ENCODE peak calls at places on chromosomes 16 and 17, in eight cellular contexts. M is HCT116, O is K562, A is SK-N-SH, V is HepG2, L is GM23338, W is GM12878, G is H1. K is an unnamed sample.

GRCh38 chr16:54928016-54928356 is 2.7 kb upstream of the IRX5 start:
- DNase-seq in M (no peak), O (peak), A (no peak), V (no peak), L (peak), W (no peak), G (no peak), K (peak)

GRCh38 chr17:19553036-19553435 is 19.4 kb downstream of the SLC47A1 start:
- DNase-seq in M (no peak), O (no peak), A (no peak), V (no peak), L (no peak), W (no peak), G (no peak), K (no peak)

GRCh38 chr16:58027341-58028167 is 2.0 kb downstream of the MMP15 start:
- DNase-seq in M (peak), O (peak), A (peak), V (peak), L (peak), W (no peak), G (peak), K (no peak)

GRCh38 chr17:43025766-43026537 is 921 bp downstream of the RND2 start:
- DNase-seq in M (no peak), O (no peak), A (no peak), V (no peak), L (no peak), W (no peak), G (no peak), K (no peak)

GRCh38 chr17:29590979-29591736 is 1.7 kb upstream of the GIT1 start:
- DNase-seq in M (peak), O (peak), A (peak), V (peak), L (peak), W (no peak), G (no peak), K (no peak)

GRCh38 chr17:43341705-43342600 is 56.8 kb upstream of the ARL4D start:
- DNase-seq in M (no peak), O (no peak), A (no peak), V (no peak), L (no peak), W (no peak), G (no peak), K (no peak)

GRCh38 chr17:31596382-31597323 is 205.2 kb downstream of the RAB11FIP4 start:
- DNase-seq in M (peak), O (no peak), A (no peak), V (peak), L (peak), W (peak), G (no peak), K (peak)

GRCh38 chr16:24036614-24037013 is 200.8 kb downstream of the PRKCB start:
- DNase-seq in M (peak), O (peak), A (peak), V (peak), L (peak), W (no peak), G (peak), K (peak)

GRCh38 chr16:54487933-54488332 is 201.3 kb upstream of the IRX3 start:
- DNase-seq in M (no peak), O (no peak), A (no peak), V (no peak), L (no peak), W (no peak), G (no peak), K (no peak)

GRCh38 chr17:362721-363120 is 10.1 kb upstream of the RPH3AL start:
- DNase-seq in M (no peak), O (no peak), A (no peak), V (no peak), L (no peak), W (no peak), G (no peak), K (no peak)

GRCh38 chr16:26860506-26860905 is 206.2 kb upstream of the C16orf82 start:
- DNase-seq in M (no peak), O (no peak), A (no peak), V (no peak), L (no peak), W (no peak), G (no peak), K (no peak)

GRCh38 chr17:78922876-78923498 is 2.2 kb downstream of the TIMP2 start:
- DNase-seq in M (no peak), O (no peak), A (no peak), V (no peak), L (no peak), W (no peak), G (no peak), K (no peak)

GRCh38 chr17:78923660-78924453 is 1.3 kb downstream of the TIMP2 start:
- DNase-seq in M (peak), O (peak), A (peak), V (no peak), L (peak), W (no peak), G (peak), K (peak)

GRCh38 chr17:78925234-78925633 is at the start of gene TIMP2:
- DNase-seq in M (no peak), O (peak), A (peak), V (peak), L (peak), W (no peak), G (peak), K (peak)

GRCh38 chr17:78924481-78925151 is 571 bp downstream of the TIMP2 start:
- DNase-seq in M (no peak), O (no peak), A (peak), V (no peak), L (peak), W (no peak), G (peak), K (no peak)

GRCh38 chr17:78925662-78926555 is 722 bp upstream of the TIMP2 start:
- DNase-seq in M (no peak), O (no peak), A (peak), V (peak), L (peak), W (no peak), G (peak), K (peak)
- TF ChIP-seq POLR2AphosphoS5 in M (no peak), O (no peak), A (no peak), V (peak), L (no peak), W (no peak), G (no peak), K (no peak)

DNA sequence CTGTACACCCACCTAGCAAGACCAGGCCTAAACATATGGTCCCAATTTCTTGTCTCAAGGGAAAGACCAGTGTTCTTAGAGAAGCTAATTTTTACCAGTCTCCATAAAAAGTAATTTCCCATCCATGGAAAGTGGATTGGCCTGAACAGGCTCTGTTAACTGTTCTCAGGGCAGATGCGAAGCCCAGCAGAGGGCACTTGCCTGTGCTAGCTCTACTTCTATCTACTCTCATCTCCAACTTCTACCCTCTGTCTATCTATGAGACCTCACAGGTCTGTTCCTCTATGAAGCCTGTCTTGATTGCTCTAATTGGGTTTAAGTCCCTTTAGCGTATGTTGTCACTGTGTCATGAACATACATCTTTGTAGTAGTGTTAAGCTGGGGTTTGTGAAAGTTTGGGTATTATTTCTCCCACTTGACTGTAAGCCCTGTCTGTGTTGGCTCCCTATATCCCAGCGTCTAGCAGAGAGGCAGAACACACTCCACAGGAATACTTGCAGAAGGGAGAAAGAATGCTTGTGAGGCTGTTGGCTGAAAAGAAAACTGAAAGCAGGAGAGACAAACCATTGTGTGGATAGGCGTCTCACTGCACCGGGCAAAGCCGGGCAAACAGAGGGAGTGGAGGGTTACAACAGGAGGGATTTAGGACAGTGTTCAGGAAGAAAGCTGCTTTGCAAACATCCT is 167.2 kb upstream of the MAF start:
- DNase-seq in M (no peak), O (peak), A (no peak), V (peak), L (peak), W (no peak), G (no peak), K (no peak)
- H3K4me2 ChIP-seq in M (no peak), O (peak), A (no peak), V (peak), L (no peak), W (no peak), G (no peak), K (no peak)

GRCh38 chr16:85602831-85603755 is 10.0 kb upstream of the GSE1 start:
- DNase-seq in M (no peak), O (no peak), A (no peak), V (no peak), L (no peak), W (no peak), G (no peak), K (no peak)
- TF ChIP-seq POLR2AphosphoS5 in M (no peak), O (no peak), A (no peak), V (no peak), L (no peak), W (no peak), G (no peak), K (no peak)

GRCh38 chr17:2346475-2346874 is 9.2 kb downstream of the SGSM2 start:
- DNase-seq in M (no peak), O (no peak), A (no peak), V (no peak), L (no peak), W (no peak), G (no peak), K (no peak)

GRCh38 chr17:2337811-2338657 is 733 bp downstream of the SGSM2 start:
- DNase-seq in M (no peak), O (peak), A (peak), V (peak), L (peak), W (no peak), G (peak), K (peak)

GRCh38 chr17:2344528-2344927 is 7.2 kb downstream of the SGSM2 start:
- DNase-seq in M (no peak), O (peak), A (no peak), V (no peak), L (no peak), W (no peak), G (no peak), K (no peak)

GRCh38 chr17:2347805-2348685 is 10.7 kb downstream of the SGSM2 start:
- DNase-seq in M (no peak), O (no peak), A (no peak), V (peak), L (peak), W (no peak), G (peak), K (no peak)

DNA sequence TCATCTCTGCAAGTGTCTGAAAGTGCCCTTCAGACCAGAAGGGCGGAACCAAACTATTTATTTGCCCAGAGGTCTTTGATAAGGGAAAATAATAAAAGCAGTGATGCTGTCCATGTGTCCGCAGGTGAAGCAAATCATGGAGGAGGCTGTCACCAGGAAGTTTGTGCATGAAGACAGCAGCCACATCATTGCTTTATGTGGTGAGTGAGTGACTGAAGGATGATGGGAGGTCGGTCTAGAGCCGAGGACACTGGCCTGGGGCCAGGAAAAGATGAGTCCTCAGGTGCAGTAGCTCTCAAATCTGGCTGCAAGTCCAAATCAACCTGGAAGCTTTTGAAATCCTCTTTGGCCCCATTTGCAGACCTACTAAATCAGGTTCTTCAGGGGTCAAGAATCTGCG is 6.1 kb downstream of the SGSM2 start:
- DNase-seq in M (no peak), O (no peak), A (no peak), V (no peak), L (no peak), W (no peak), G (no peak), K (no peak)
- H3K4me2 ChIP-seq in M (peak), O (no peak), A (no peak), V (no peak), L (no peak), W (no peak), G (no peak), K (no peak)

GRCh38 chr16:73069581-73070262 is 21.8 kb upstream of the ZFHX3 start:
- DNase-seq in M (no peak), O (no peak), A (no peak), V (no peak), L (no peak), W (no peak), G (no peak), K (no peak)

GRCh38 chr16:73066321-73066926 is 18.5 kb upstream of the ZFHX3 start:
- DNase-seq in M (no peak), O (no peak), A (no peak), V (no peak), L (peak), W (no peak), G (peak), K (no peak)

GRCh38 chr16:73067671-73068545 is 20.0 kb upstream of the ZFHX3 start:
- DNase-seq in M (no peak), O (no peak), A (no peak), V (no peak), L (no peak), W (no peak), G (no peak), K (no peak)

GRCh38 chr16:73066927-73067670 is 19.2 kb upstream of the ZFHX3 start:
- DNase-seq in M (no peak), O (no peak), A (no peak), V (no peak), L (no peak), W (no peak), G (peak), K (peak)

DNA sequence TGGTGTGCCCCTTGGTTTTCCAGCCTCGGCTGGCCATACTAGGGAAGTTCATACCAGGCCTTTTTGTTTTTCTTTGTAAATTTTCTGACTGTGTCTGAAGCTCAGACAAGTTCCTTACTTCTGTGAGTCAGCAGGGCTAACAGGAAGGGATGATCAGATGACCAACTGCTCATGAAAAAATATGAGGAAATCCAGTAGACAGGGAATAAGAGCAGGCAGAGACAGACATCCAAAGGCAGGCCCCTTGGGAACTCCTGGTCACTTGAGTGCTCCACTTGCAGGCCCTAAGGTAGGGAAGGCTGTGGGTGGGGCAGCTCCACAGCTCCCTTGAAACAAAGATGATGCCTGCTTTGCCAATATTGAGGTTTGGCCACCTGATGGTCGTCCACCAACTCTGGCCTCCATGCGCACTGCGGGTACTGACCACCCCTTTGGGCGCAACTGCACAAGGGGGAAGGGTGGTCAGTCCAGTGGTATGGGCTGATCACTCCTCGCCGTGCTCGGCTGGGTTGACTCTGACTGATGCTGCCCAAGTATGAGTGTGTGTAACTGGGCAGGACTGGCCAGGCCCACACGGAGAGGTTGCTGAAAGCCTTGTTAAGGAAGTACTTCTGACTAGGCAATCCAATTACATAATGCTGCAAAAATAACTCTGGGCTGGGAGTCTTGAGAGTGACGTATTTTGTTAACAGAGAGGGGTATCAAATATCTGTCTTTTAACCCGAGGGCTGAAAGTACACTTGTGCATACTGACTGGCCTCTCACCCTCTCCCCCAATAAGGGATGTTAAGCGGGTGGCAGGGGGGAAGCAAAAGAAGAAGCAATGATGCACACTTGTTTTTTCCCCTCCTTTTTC is 20.8 kb upstream of the ZFHX3 start:
- DNase-seq in M (no peak), O (no peak), A (no peak), V (peak), L (no peak), W (no peak), G (no peak), K (peak)
- TF ChIP-seq POLR2AphosphoS5 in M (peak), O (no peak), A (peak), V (no peak), L (no peak), W (no peak), G (no peak), K (no peak)

DNA sequence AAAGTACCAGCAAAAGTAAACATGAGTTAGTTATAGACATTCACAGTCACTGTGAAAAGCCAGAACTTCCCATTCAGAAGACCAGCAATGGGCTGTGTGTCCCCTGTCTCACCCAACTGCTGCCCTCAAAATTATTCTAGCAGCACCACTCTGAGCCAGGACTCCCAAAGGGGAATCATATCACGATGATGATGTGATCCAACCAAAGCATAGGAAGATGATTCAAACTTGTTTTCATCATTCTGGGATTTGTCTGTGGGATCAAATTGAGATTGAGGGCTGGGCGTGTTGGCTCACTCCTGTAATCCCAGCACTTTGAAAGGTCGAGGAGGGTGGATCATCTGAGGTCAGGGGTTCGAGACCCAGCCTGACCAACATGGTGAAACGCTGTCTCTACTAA is 6.4 kb upstream of the NAT9 start:
- DNase-seq in M (no peak), O (no peak), A (no peak), V (no peak), L (no peak), W (no peak), G (no peak), K (no peak)
- H3K4me2 ChIP-seq in M (no peak), O (no peak), A (no peak), V (no peak), L (no peak), W (no peak), G (no peak), K (no peak)

GRCh38 chr16:15747937-15748336 is 97.9 kb downstream of the NDE1 start:
- DNase-seq in M (no peak), O (no peak), A (no peak), V (no peak), L (no peak), W (no peak), G (no peak), K (no peak)
- TF ChIP-seq POLR2AphosphoS5 in M (no peak), O (no peak), A (no peak), V (no peak), L (no peak), W (no peak), G (no peak), K (no peak)

GRCh38 chr17:7176870-7177209 is 2.3 kb downstream of the ASGR1 start:
- DNase-seq in M (no peak), O (no peak), A (peak), V (no peak), L (peak), W (no peak), G (no peak), K (no peak)

GRCh38 chr17:7176107-7176851 is 2.9 kb downstream of the ASGR1 start:
- DNase-seq in M (no peak), O (no peak), A (no peak), V (no peak), L (no peak), W (no peak), G (no peak), K (no peak)

GRCh38 chr17:7175363-7175733 is 3.8 kb downstream of the ASGR1 start:
- DNase-seq in M (no peak), O (no peak), A (no peak), V (no peak), L (no peak), W (no peak), G (no peak), K (peak)

GRCh38 chr17:7173687-7174602 is 5.2 kb downstream of the ASGR1 start:
- DNase-seq in M (no peak), O (peak), A (peak), V (no peak), L (peak), W (no peak), G (peak), K (peak)

DNA sequence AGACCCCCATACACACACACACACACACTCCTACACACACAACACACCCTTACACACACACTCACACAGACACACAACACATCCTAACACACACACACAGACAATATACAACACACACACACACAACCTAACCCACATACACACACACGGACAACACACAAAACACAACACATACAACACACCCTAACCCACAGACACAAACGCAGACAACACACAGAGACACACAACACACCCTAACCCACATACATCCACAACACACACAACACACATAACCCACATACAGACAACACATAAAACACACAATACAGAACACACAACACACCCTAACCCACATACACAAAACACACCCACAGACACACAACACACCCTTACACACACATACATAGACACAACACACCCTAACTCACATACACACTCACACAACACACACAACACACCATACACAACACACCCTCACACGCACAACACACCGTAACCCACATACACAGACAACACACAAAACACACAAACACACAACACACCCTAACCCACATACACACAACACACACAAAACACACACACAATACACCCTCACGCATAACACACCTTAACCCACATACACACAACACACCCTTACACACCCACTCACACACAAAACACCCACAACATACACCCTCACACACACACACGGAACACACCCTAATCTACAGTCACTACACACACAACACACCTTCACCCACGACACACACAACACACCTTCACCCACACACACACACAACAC is 4.4 kb downstream of the ASGR1 start:
- DNase-seq in M (no peak), O (no peak), A (no peak), V (no peak), L (no peak), W (no peak), G (no peak), K (no peak)
- H3K4me2 ChIP-seq in M (no peak), O (no peak), A (no peak), V (peak), L (peak), W (no peak), G (peak), K (peak)

DNA sequence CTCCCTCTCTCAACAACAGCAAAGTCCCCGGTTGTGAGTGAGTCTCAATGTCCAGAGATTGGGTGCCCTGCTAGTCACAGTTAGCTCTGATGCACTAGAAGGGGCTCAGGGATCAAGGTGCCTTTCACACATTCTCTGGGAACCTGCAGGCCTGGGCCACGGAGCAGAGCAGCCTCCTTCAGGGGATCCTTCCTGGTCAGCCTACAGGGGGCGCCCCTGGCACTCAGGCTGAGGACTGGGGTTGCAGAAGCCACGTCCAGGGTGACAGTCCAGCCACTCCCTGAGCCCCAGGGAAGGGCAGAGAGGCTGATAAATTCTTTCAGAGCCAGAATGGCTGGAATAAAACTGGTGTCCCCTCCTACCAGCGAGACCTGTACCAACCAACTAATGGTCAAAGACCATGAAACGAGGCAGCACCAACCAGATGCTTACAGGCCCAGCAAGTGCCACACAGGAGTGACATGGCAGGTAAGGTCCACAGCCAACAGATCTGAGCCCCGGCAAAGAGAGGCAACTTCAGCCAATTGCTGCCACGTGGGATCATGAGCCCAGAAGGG is 43.5 kb downstream of the ST3GAL2 start:
- DNase-seq in M (no peak), O (peak), A (peak), V (peak), L (peak), W (no peak), G (peak), K (peak)
- TF ChIP-seq POLR2AphosphoS5 in M (no peak), O (no peak), A (no peak), V (no peak), L (no peak), W (no peak), G (no peak), K (no peak)

K was measured in endothelial cell of umbilical vein.